ENCODE peak calls at places on chromosome 21, in six cellular contexts. One of them, this sample, is unnamed.

GRCh38 chr21:32370971-32371766 is 21.6 kb downstream of the URB1 start:
- DNase-seq in ureter: no peak
- DNase-seq in CD4-positive, alpha-beta T cell: no peak
- DNase-seq in stimulated activated CD8-positive, alpha-beta memory T cell treated with anti-CD3 and anti-CD28 coated beads, Interleukin-4, amount 100 ng/mL, for 1 hour: no peak
- DNase-seq in GM12865: no peak
- DNase-seq in anterior cingulate cortex: no peak
- DNase-seq in this sample: no peak

GRCh38 chr21:37208741-37209225 is 58.4 kb downstream of the VPS26C start:
- DNase-seq in stimulated activated CD8-positive, alpha-beta memory T cell treated with anti-CD3 and anti-CD28 coated beads, Interleukin-4, amount 100 ng/mL, for 1 hour: no peak
- DNase-seq in CD4-positive, alpha-beta T cell: no peak
- DNase-seq in anterior cingulate cortex: peak
- DNase-seq in GM12865: peak
- DNase-seq in ureter: no peak
- DNase-seq in this sample: no peak

GRCh38 chr21:35136586-35137254 is 87.6 kb upstream of the RUNX1 start:
- DNase-seq in stimulated activated CD8-positive, alpha-beta memory T cell treated with anti-CD3 and anti-CD28 coated beads, Interleukin-4, amount 100 ng/mL, for 1 hour: no peak
- DNase-seq in ureter: peak
- DNase-seq in anterior cingulate cortex: no peak
- DNase-seq in CD4-positive, alpha-beta T cell: no peak
- DNase-seq in GM12865: no peak
- DNase-seq in this sample: no peak

GRCh38 chr21:41169701-41170100 is 1.7 kb downstream of the BACE2 start:
- DNase-seq in anterior cingulate cortex: no peak
- DNase-seq in GM12865: no peak
- DNase-seq in CD4-positive, alpha-beta T cell: no peak
- DNase-seq in stimulated activated CD8-positive, alpha-beta memory T cell treated with anti-CD3 and anti-CD28 coated beads, Interleukin-4, amount 100 ng/mL, for 1 hour: no peak
- DNase-seq in ureter: no peak
- DNase-seq in this sample: no peak

GRCh38 chr21:44938976-44939531 is 775 bp upstream of the SLX9 start:
- DNase-seq in anterior cingulate cortex: no peak
- DNase-seq in CD4-positive, alpha-beta T cell: no peak
- DNase-seq in GM12865: no peak
- DNase-seq in stimulated activated CD8-positive, alpha-beta memory T cell treated with anti-CD3 and anti-CD28 coated beads, Interleukin-4, amount 100 ng/mL, for 1 hour: no peak
- DNase-seq in ureter: no peak
- DNase-seq in this sample: no peak

GRCh38 chr21:31573217-31573616 is 86.3 kb upstream of the SOD1 start:
- DNase-seq in stimulated activated CD8-positive, alpha-beta memory T cell treated with anti-CD3 and anti-CD28 coated beads, Interleukin-4, amount 100 ng/mL, for 1 hour: no peak
- DNase-seq in CD4-positive, alpha-beta T cell: no peak
- DNase-seq in ureter: no peak
- DNase-seq in GM12865: no peak
- DNase-seq in anterior cingulate cortex: no peak
- DNase-seq in this sample: no peak

GRCh38 chr21:26529556-26529955 is 43.5 kb downstream of the CYYR1 start:
- DNase-seq in anterior cingulate cortex: no peak
- DNase-seq in ureter: no peak
- DNase-seq in CD4-positive, alpha-beta T cell: no peak
- DNase-seq in stimulated activated CD8-positive, alpha-beta memory T cell treated with anti-CD3 and anti-CD28 coated beads, Interleukin-4, amount 100 ng/mL, for 1 hour: no peak
- DNase-seq in GM12865: no peak
- DNase-seq in this sample: no peak

GRCh38 chr21:34930971-34931370 is 118.1 kb downstream of the RUNX1 start:
- DNase-seq in anterior cingulate cortex: no peak
- DNase-seq in stimulated activated CD8-positive, alpha-beta memory T cell treated with anti-CD3 and anti-CD28 coated beads, Interleukin-4, amount 100 ng/mL, for 1 hour: no peak
- DNase-seq in GM12865: no peak
- DNase-seq in ureter: no peak
- DNase-seq in CD4-positive, alpha-beta T cell: no peak
- DNase-seq in this sample: no peak

GRCh38 chr21:34639882-34640788 is 25.2 kb upstream of the RCAN1 start:
- DNase-seq in GM12865: peak
- DNase-seq in ureter: peak
- DNase-seq in CD4-positive, alpha-beta T cell: no peak
- DNase-seq in anterior cingulate cortex: no peak
- DNase-seq in stimulated activated CD8-positive, alpha-beta memory T cell treated with anti-CD3 and anti-CD28 coated beads, Interleukin-4, amount 100 ng/mL, for 1 hour: no peak
- DNase-seq in this sample: no peak

GRCh38 chr21:16587141-16587570 is 857.4 kb downstream of the USP25 start:
- DNase-seq in GM12865: no peak
- DNase-seq in CD4-positive, alpha-beta T cell: no peak
- DNase-seq in ureter: no peak
- DNase-seq in anterior cingulate cortex: peak
- DNase-seq in stimulated activated CD8-positive, alpha-beta memory T cell treated with anti-CD3 and anti-CD28 coated beads, Interleukin-4, amount 100 ng/mL, for 1 hour: no peak
- DNase-seq in this sample: no peak

GRCh38 chr21:41366522-41367151 is 4.8 kb downstream of the MX2 start:
- DNase-seq in CD4-positive, alpha-beta T cell: no peak
- DNase-seq in GM12865: peak
- DNase-seq in anterior cingulate cortex: no peak
- DNase-seq in stimulated activated CD8-positive, alpha-beta memory T cell treated with anti-CD3 and anti-CD28 coated beads, Interleukin-4, amount 100 ng/mL, for 1 hour: no peak
- DNase-seq in ureter: peak
- DNase-seq in this sample: no peak

GRCh38 chr21:42198949-42199348 is 20.0 kb upstream of the ABCG1 start:
- DNase-seq in anterior cingulate cortex: no peak
- DNase-seq in GM12865: no peak
- DNase-seq in stimulated activated CD8-positive, alpha-beta memory T cell treated with anti-CD3 and anti-CD28 coated beads, Interleukin-4, amount 100 ng/mL, for 1 hour: no peak
- DNase-seq in ureter: peak
- DNase-seq in CD4-positive, alpha-beta T cell: no peak
- DNase-seq in this sample: no peak

GRCh38 chr21:27721675-27722074 is 754.8 kb upstream of the ADAMTS5 start:
- DNase-seq in stimulated activated CD8-positive, alpha-beta memory T cell treated with anti-CD3 and anti-CD28 coated beads, Interleukin-4, amount 100 ng/mL, for 1 hour: no peak
- DNase-seq in CD4-positive, alpha-beta T cell: no peak
- DNase-seq in anterior cingulate cortex: no peak
- DNase-seq in GM12865: no peak
- DNase-seq in ureter: no peak
- DNase-seq in this sample: no peak

GRCh38 chr21:41536076-41536826 is 28.3 kb upstream of the TMPRSS2 start:
- DNase-seq in CD4-positive, alpha-beta T cell: no peak
- DNase-seq in stimulated activated CD8-positive, alpha-beta memory T cell treated with anti-CD3 and anti-CD28 coated beads, Interleukin-4, amount 100 ng/mL, for 1 hour: no peak
- DNase-seq in ureter: peak
- DNase-seq in anterior cingulate cortex: no peak
- DNase-seq in GM12865: no peak
- DNase-seq in this sample: no peak

GRCh38 chr21:28832013-28832714 is 160.5 kb downstream of the LTN1 start:
- DNase-seq in anterior cingulate cortex: no peak
- DNase-seq in CD4-positive, alpha-beta T cell: no peak
- DNase-seq in stimulated activated CD8-positive, alpha-beta memory T cell treated with anti-CD3 and anti-CD28 coated beads, Interleukin-4, amount 100 ng/mL, for 1 hour: no peak
- DNase-seq in ureter: no peak
- DNase-seq in GM12865: no peak
- DNase-seq in this sample: no peak

GRCh38 chr21:27566521-27566920 is 599.6 kb upstream of the ADAMTS5 start:
- DNase-seq in CD4-positive, alpha-beta T cell: no peak
- DNase-seq in ureter: no peak
- DNase-seq in stimulated activated CD8-positive, alpha-beta memory T cell treated with anti-CD3 and anti-CD28 coated beads, Interleukin-4, amount 100 ng/mL, for 1 hour: no peak
- DNase-seq in GM12865: no peak
- DNase-seq in anterior cingulate cortex: no peak
- DNase-seq in this sample: no peak

GRCh38 chr21:46110499-46111192 is 12.7 kb downstream of the COL6A2 start:
- DNase-seq in stimulated activated CD8-positive, alpha-beta memory T cell treated with anti-CD3 and anti-CD28 coated beads, Interleukin-4, amount 100 ng/mL, for 1 hour: no peak
- DNase-seq in ureter: peak
- DNase-seq in GM12865: no peak
- DNase-seq in CD4-positive, alpha-beta T cell: no peak
- DNase-seq in anterior cingulate cortex: no peak
- DNase-seq in this sample: no peak

GRCh38 chr21:33069994-33070811 is at the start of gene OLIG1:
- DNase-seq in ureter: no peak
- DNase-seq in anterior cingulate cortex: peak
- DNase-seq in stimulated activated CD8-positive, alpha-beta memory T cell treated with anti-CD3 and anti-CD28 coated beads, Interleukin-4, amount 100 ng/mL, for 1 hour: no peak
- DNase-seq in GM12865: peak
- DNase-seq in CD4-positive, alpha-beta T cell: no peak
- DNase-seq in this sample: no peak

GRCh38 chr21:15121655-15122120 is 56.9 kb upstream of the NRIP1 start:
- DNase-seq in ureter: no peak
- DNase-seq in GM12865: no peak
- DNase-seq in anterior cingulate cortex: no peak
- DNase-seq in CD4-positive, alpha-beta T cell: no peak
- DNase-seq in stimulated activated CD8-positive, alpha-beta memory T cell treated with anti-CD3 and anti-CD28 coated beads, Interleukin-4, amount 100 ng/mL, for 1 hour: no peak
- DNase-seq in this sample: no peak

GRCh38 chr21:33403786-33404571 is 766 bp downstream of the IFNGR2 start:
- DNase-seq in ureter: peak
- DNase-seq in GM12865: peak
- DNase-seq in stimulated activated CD8-positive, alpha-beta memory T cell treated with anti-CD3 and anti-CD28 coated beads, Interleukin-4, amount 100 ng/mL, for 1 hour: no peak
- DNase-seq in anterior cingulate cortex: peak
- DNase-seq in CD4-positive, alpha-beta T cell: no peak
- DNase-seq in this sample: no peak

GRCh38 chr21:29083306-29083705 is 9.9 kb upstream of the CCT8 start:
- DNase-seq in stimulated activated CD8-positive, alpha-beta memory T cell treated with anti-CD3 and anti-CD28 coated beads, Interleukin-4, amount 100 ng/mL, for 1 hour: no peak
- DNase-seq in ureter: no peak
- DNase-seq in GM12865: no peak
- DNase-seq in CD4-positive, alpha-beta T cell: no peak
- DNase-seq in anterior cingulate cortex: no peak
- DNase-seq in this sample: no peak

GRCh38 chr21:44567481-44568171 is 5.9 kb upstream of the KRTAP10-4 start:
- DNase-seq in anterior cingulate cortex: no peak
- DNase-seq in ureter: no peak
- DNase-seq in CD4-positive, alpha-beta T cell: no peak
- DNase-seq in stimulated activated CD8-positive, alpha-beta memory T cell treated with anti-CD3 and anti-CD28 coated beads, Interleukin-4, amount 100 ng/mL, for 1 hour: no peak
- DNase-seq in GM12865: no peak
- DNase-seq in this sample: no peak

GRCh38 chr21:31258073-31258472 is 86.0 kb downstream of the TIAM1 start:
- DNase-seq in anterior cingulate cortex: no peak
- DNase-seq in ureter: no peak
- DNase-seq in stimulated activated CD8-positive, alpha-beta memory T cell treated with anti-CD3 and anti-CD28 coated beads, Interleukin-4, amount 100 ng/mL, for 1 hour: no peak
- DNase-seq in GM12865: no peak
- DNase-seq in CD4-positive, alpha-beta T cell: no peak
- DNase-seq in this sample: no peak

GRCh38 chr21:31557421-31557955 is 102.0 kb upstream of the SOD1 start:
- DNase-seq in ureter: no peak
- DNase-seq in GM12865: no peak
- DNase-seq in stimulated activated CD8-positive, alpha-beta memory T cell treated with anti-CD3 and anti-CD28 coated beads, Interleukin-4, amount 100 ng/mL, for 1 hour: no peak
- DNase-seq in anterior cingulate cortex: no peak
- DNase-seq in CD4-positive, alpha-beta T cell: no peak
- DNase-seq in this sample: no peak

GRCh38 chr21:16418663-16419062 is 688.9 kb downstream of the USP25 start:
- DNase-seq in stimulated activated CD8-positive, alpha-beta memory T cell treated with anti-CD3 and anti-CD28 coated beads, Interleukin-4, amount 100 ng/mL, for 1 hour: no peak
- DNase-seq in GM12865: no peak
- DNase-seq in anterior cingulate cortex: no peak
- DNase-seq in CD4-positive, alpha-beta T cell: no peak
- DNase-seq in ureter: no peak
- DNase-seq in this sample: no peak

GRCh38 chr21:38468989-38469388 is 29.3 kb downstream of the ERG start:
- DNase-seq in CD4-positive, alpha-beta T cell: no peak
- DNase-seq in ureter: no peak
- DNase-seq in stimulated activated CD8-positive, alpha-beta memory T cell treated with anti-CD3 and anti-CD28 coated beads, Interleukin-4, amount 100 ng/mL, for 1 hour: no peak
- DNase-seq in GM12865: no peak
- DNase-seq in anterior cingulate cortex: no peak
- DNase-seq in this sample: no peak

GRCh38 chr21:37531402-37532042 is 164.9 kb downstream of the DYRK1A start:
- DNase-seq in GM12865: no peak
- DNase-seq in CD4-positive, alpha-beta T cell: no peak
- DNase-seq in anterior cingulate cortex: peak
- DNase-seq in ureter: no peak
- DNase-seq in stimulated activated CD8-positive, alpha-beta memory T cell treated with anti-CD3 and anti-CD28 coated beads, Interleukin-4, amount 100 ng/mL, for 1 hour: no peak
- DNase-seq in this sample: no peak

GRCh38 chr21:45950740-45951515 is 30.6 kb upstream of the COL6A1 start:
- DNase-seq in CD4-positive, alpha-beta T cell: no peak
- DNase-seq in ureter: peak
- DNase-seq in anterior cingulate cortex: no peak
- DNase-seq in GM12865: no peak
- DNase-seq in stimulated activated CD8-positive, alpha-beta memory T cell treated with anti-CD3 and anti-CD28 coated beads, Interleukin-4, amount 100 ng/mL, for 1 hour: no peak
- DNase-seq in this sample: no peak

GRCh38 chr21:42063206-42063577 is 7.9 kb upstream of the UMODL1 start:
- DNase-seq in ureter: no peak
- DNase-seq in GM12865: peak
- DNase-seq in CD4-positive, alpha-beta T cell: peak
- DNase-seq in anterior cingulate cortex: peak
- DNase-seq in stimulated activated CD8-positive, alpha-beta memory T cell treated with anti-CD3 and anti-CD28 coated beads, Interleukin-4, amount 100 ng/mL, for 1 hour: no peak
- DNase-seq in this sample: no peak

GRCh38 chr21:16330340-16331319 is 600.8 kb downstream of the USP25 start:
- DNase-seq in anterior cingulate cortex: no peak
- DNase-seq in stimulated activated CD8-positive, alpha-beta memory T cell treated with anti-CD3 and anti-CD28 coated beads, Interleukin-4, amount 100 ng/mL, for 1 hour: no peak
- DNase-seq in CD4-positive, alpha-beta T cell: no peak
- DNase-seq in ureter: no peak
- DNase-seq in GM12865: peak
- DNase-seq in this sample: no peak

GRCh38 chr21:36545776-36546511 is 66.0 kb upstream of the CLDN14 start:
- DNase-seq in CD4-positive, alpha-beta T cell: no peak
- DNase-seq in anterior cingulate cortex: no peak
- DNase-seq in stimulated activated CD8-positive, alpha-beta memory T cell treated with anti-CD3 and anti-CD28 coated beads, Interleukin-4, amount 100 ng/mL, for 1 hour: no peak
- DNase-seq in ureter: no peak
- DNase-seq in GM12865: no peak
- DNase-seq in this sample: no peak

GRCh38 chr21:22827422-22827821 is 1829.2 kb downstream of the NCAM2 start:
- DNase-seq in CD4-positive, alpha-beta T cell: no peak
- DNase-seq in anterior cingulate cortex: no peak
- DNase-seq in GM12865: no peak
- DNase-seq in ureter: no peak
- DNase-seq in stimulated activated CD8-positive, alpha-beta memory T cell treated with anti-CD3 and anti-CD28 coated beads, Interleukin-4, amount 100 ng/mL, for 1 hour: no peak
- DNase-seq in this sample: no peak

GRCh38 chr21:35266546-35266945 is 217.4 kb upstream of the RUNX1 start:
- DNase-seq in ureter: no peak
- DNase-seq in anterior cingulate cortex: no peak
- DNase-seq in GM12865: no peak
- DNase-seq in CD4-positive, alpha-beta T cell: no peak
- DNase-seq in stimulated activated CD8-positive, alpha-beta memory T cell treated with anti-CD3 and anti-CD28 coated beads, Interleukin-4, amount 100 ng/mL, for 1 hour: no peak
- DNase-seq in this sample: no peak

GRCh38 chr21:18153063-18153462 is 91.6 kb upstream of the CHODL start:
- DNase-seq in GM12865: no peak
- DNase-seq in anterior cingulate cortex: no peak
- DNase-seq in CD4-positive, alpha-beta T cell: no peak
- DNase-seq in stimulated activated CD8-positive, alpha-beta memory T cell treated with anti-CD3 and anti-CD28 coated beads, Interleukin-4, amount 100 ng/mL, for 1 hour: no peak
- DNase-seq in ureter: no peak
- DNase-seq in this sample: no peak

GRCh38 chr21:44800971-44801467 is 601 bp downstream of the UBE2G2 start:
- DNase-seq in stimulated activated CD8-positive, alpha-beta memory T cell treated with anti-CD3 and anti-CD28 coated beads, Interleukin-4, amount 100 ng/mL, for 1 hour: no peak
- DNase-seq in ureter: no peak
- DNase-seq in GM12865: peak
- DNase-seq in anterior cingulate cortex: no peak
- DNase-seq in CD4-positive, alpha-beta T cell: no peak
- DNase-seq in this sample: no peak